ENCODE peak calls at places on chromosome 4, in five cellular contexts. G, J, T, M and F are unnamed samples.

GRCh38 chr4:151700566-151701316 is 60.1 kb downstream of the GATB start:
- DNase-seq in G (no peak), J (no peak), T (no peak), M (no peak), F (no peak)

GRCh38 chr4:123616970-123617392 is 220.4 kb downstream of the SPRY1 start:
- DNase-seq in G (peak; percentile 41), J (peak; percentile 86), T (peak; percentile 43), M (peak; percentile 49), F (no peak)

GRCh38 chr4:101218346-101218745 is 129.0 kb downstream of the PPP3CA start:
- DNase-seq in G (no peak), J (no peak), T (no peak), M (no peak), F (no peak)

GRCh38 chr4:27178066-27178465 is 317.4 kb downstream of the STIM2 start:
- DNase-seq in G (no peak), J (no peak), T (no peak), M (no peak), F (peak; percentile 2)

GRCh38 chr4:117417856-117418255 is 332.5 kb upstream of the TRAM1L1 start:
- DNase-seq in G (no peak), J (no peak), T (no peak), M (no peak), F (no peak)

GRCh38 chr4:138275946-138276621 is 33.9 kb upstream of the SLC7A11 start:
- DNase-seq in G (no peak), J (peak; percentile 85), T (no peak), M (no peak), F (no peak)

GRCh38 chr4:54433686-54434085 is 204.6 kb downstream of the PDGFRA start:
- DNase-seq in G (no peak), J (peak; percentile 58), T (no peak), M (no peak), F (no peak)

GRCh38 chr4:48944659-48945290 is 38.2 kb upstream of the OCIAD2 start:
- DNase-seq in G (no peak), J (no peak), T (peak; percentile 65), M (peak; percentile 8), F (peak; percentile 66)

GRCh38 chr4:169854090-169854489 is 96.3 kb upstream of the HPF1 start:
- DNase-seq in G (no peak), J (no peak), T (no peak), M (no peak), F (no peak)

GRCh38 chr4:48546336-48546735 is 56.3 kb downstream of the ZAR1 start:
- DNase-seq in G (no peak), J (peak; percentile 65), T (no peak), M (peak; percentile 21), F (no peak)

GRCh38 chr4:74084984-74085383 is 14.0 kb downstream of the CXCL2 start:
- DNase-seq in G (no peak), J (no peak), T (no peak), M (no peak), F (no peak)

GRCh38 chr4:128715616-128716015 is 93.9 kb upstream of the JADE1 start:
- DNase-seq in G (no peak), J (peak; percentile 47), T (no peak), M (no peak), F (no peak)

GRCh38 chr4:2713337-2713736 is 42.8 kb downstream of the TNIP2 start:
- DNase-seq in G (no peak), J (no peak), T (no peak), M (no peak), F (no peak)

GRCh38 chr4:61517144-61517543 is 317.0 kb downstream of the ADGRL3 start:
- DNase-seq in G (no peak), J (no peak), T (peak; percentile 31), M (no peak), F (peak; percentile 66)

GRCh38 chr4:186486172-186486571 is 69.2 kb downstream of the MTNR1A start:
- DNase-seq in G (no peak), J (peak; percentile 20), T (no peak), M (no peak), F (no peak)

GRCh38 chr4:52317981-52318380 is 266.9 kb downstream of the SPATA18 start:
- DNase-seq in G (no peak), J (no peak), T (no peak), M (no peak), F (no peak)

GRCh38 chr4:88106205-88106604 is 52.2 kb downstream of the ABCG2 start:
- DNase-seq in G (no peak), J (no peak), T (no peak), M (no peak), F (no peak)

GRCh38 chr4:102537280-102537679 is 36.1 kb downstream of the NFKB1 start:
- DNase-seq in G (no peak), J (no peak), T (no peak), M (no peak), F (no peak)

GRCh38 chr4:127609484-127609883 is 23.3 kb upstream of the INTU start:
- DNase-seq in G (no peak), J (no peak), T (no peak), M (no peak), F (no peak)

GRCh38 chr4:165191253-165191652 is 16.1 kb upstream of the KLHL2 start:
- DNase-seq in G (no peak), J (no peak), T (no peak), M (no peak), F (no peak)

GRCh38 chr4:69830529-69831269 is 29.2 kb downstream of the SULT1E1 start:
- DNase-seq in G (peak; percentile 58), J (peak; percentile 63), T (peak; percentile 71), M (peak; percentile 4), F (peak; percentile 80)

GRCh38 chr4:163448541-163449203 is 24.9 kb downstream of the TKTL2 start:
- DNase-seq in G (no peak), J (peak; percentile 53), T (no peak), M (no peak), F (no peak)

GRCh38 chr4:41323706-41324105 is 67.0 kb downstream of the UCHL1 start:
- DNase-seq in G (no peak), J (peak; percentile 31), T (no peak), M (no peak), F (no peak)

GRCh38 chr4:53809816-53810215 is 218.5 kb upstream of the LNX1 start:
- DNase-seq in G (no peak), J (no peak), T (no peak), M (no peak), F (no peak)

GRCh38 chr4:185932491-185932890 is 120.5 kb upstream of the SORBS2 start:
- DNase-seq in G (no peak), J (peak; percentile 67), T (no peak), M (no peak), F (no peak)

GRCh38 chr4:169663894-169664293 is 43.5 kb downstream of the CLCN3 start:
- DNase-seq in G (no peak), J (peak; percentile 58), T (no peak), M (no peak), F (no peak)

GRCh38 chr4:76200771-76201224 is 12.8 kb downstream of the SCARB2 start:
- DNase-seq in G (peak; percentile 77), J (no peak), T (peak; percentile 81), M (no peak), F (peak; percentile 79)

GRCh38 chr4:190016369-190017289 is 10.4 kb downstream of the FRG2 start:
- DNase-seq in G (no peak), J (no peak), T (no peak), M (no peak), F (no peak)

GRCh38 chr4:174859904-174860303 is 30.9 kb upstream of the GLRA3 start:
- DNase-seq in G (no peak), J (no peak), T (no peak), M (no peak), F (no peak)

GRCh38 chr4:128974203-128974602 is 119.1 kb downstream of the SCLT1 start:
- DNase-seq in G (no peak), J (peak; percentile 6), T (no peak), M (no peak), F (no peak)

GRCh38 chr4:7906171-7906581 is 33.5 kb downstream of the AFAP1 start:
- DNase-seq in G (no peak), J (peak; percentile 47), T (no peak), M (no peak), F (no peak)

GRCh38 chr4:7904942-7905341 is 34.7 kb downstream of the AFAP1 start:
- DNase-seq in G (no peak), J (peak; percentile 97), T (no peak), M (no peak), F (no peak)

GRCh38 chr4:7907142-7907541 is 32.5 kb downstream of the AFAP1 start:
- DNase-seq in G (no peak), J (no peak), T (no peak), M (no peak), F (no peak)

GRCh38 chr4:7904108-7904516 is 35.5 kb downstream of the AFAP1 start:
- DNase-seq in G (no peak), J (peak; percentile 88), T (no peak), M (no peak), F (no peak)

DNA sequence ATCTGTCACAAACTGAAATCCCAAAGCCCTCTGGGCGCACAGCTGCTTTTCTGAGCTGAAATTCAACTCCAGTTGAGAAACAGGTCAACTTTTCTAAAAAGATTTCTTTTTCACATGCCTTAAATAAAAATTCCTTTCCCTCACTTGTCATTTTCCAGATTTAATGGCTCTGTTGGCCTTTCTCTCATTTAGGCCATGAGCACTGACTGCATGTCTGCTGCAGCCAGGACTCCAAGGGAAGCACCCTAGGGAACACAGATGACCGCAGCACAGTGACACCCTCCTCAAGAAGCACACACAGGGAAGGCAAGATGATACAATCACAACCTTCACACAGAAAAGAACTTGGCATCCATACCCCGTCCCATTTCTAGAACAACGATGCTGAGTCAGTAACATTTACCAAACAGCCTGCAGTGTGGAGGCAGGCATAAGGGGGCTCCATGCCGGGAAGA is 34.2 kb downstream of the AFAP1 start:
- DNase-seq in G (no peak), J (peak; percentile 52), T (no peak), M (no peak), F (no peak)
- H3K4me1 ChIP-seq in G (peaks cover 15% of the 10 kb centered on the region), J (peaks cover 64% of the 10 kb centered on the region), T (peaks cover 3% of the 10 kb centered on the region), M (no peaks in the 10 kb centered on the region), F (peaks cover 3% of the 10 kb centered on the region)

GRCh38 chr4:82785248-82786003 is 13.2 kb downstream of the SCD5 start:
- DNase-seq in G (no peak), J (peak; percentile 93), T (no peak), M (no peak), F (no peak)
- H3K4me3 ChIP-seq in G (no peak overlapping the region), J (no peak overlapping the region), T (no peak overlapping the region), M (no peak overlapping the region), F (no peak overlapping the region)

DNA sequence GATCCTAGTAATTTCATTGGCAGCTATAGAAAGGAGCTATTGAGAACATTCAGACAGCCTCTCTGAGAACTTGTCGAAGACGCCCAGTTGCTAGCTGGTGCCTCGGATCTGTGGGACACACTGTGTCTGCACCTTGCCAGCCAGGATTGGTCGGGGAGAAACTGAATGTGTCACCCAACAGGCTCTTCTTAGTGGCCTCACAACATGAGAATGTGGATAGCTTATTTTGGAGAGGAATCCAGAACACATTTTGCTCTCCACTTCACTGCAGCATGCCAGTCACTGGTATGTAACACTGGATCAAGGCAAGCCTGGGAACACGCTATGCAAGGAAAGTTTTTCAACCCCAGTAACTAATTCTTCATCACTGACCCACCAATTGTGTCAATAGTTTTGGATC is 89.5 kb upstream of the TRPC3 start:
- DNase-seq in G (no peak), J (no peak), T (no peak), M (no peak), F (no peak)
- H3K4me1 ChIP-seq in G (no peaks in the 10 kb centered on the region), J (peaks cover 1% of the 10 kb centered on the region), T (no peaks in the 10 kb centered on the region), M (no peaks in the 10 kb centered on the region), F (no peaks in the 10 kb centered on the region)

GRCh38 chr4:143581331-143581961 is 67.9 kb downstream of the SMARCA5 start:
- DNase-seq in G (no peak), J (no peak), T (no peak), M (no peak), F (no peak)

GRCh38 chr4:143586080-143586479 is 72.6 kb downstream of the SMARCA5 start:
- DNase-seq in G (no peak), J (peak; percentile 38), T (no peak), M (no peak), F (no peak)

GRCh38 chr4:143587703-143588102 is 74.2 kb downstream of the SMARCA5 start:
- DNase-seq in G (no peak), J (peak; percentile 31), T (no peak), M (no peak), F (no peak)

GRCh38 chr4:143585548-143585947 is 72.0 kb downstream of the SMARCA5 start:
- DNase-seq in G (no peak), J (no peak), T (no peak), M (no peak), F (no peak)
- H3K4me3 ChIP-seq in G (no peak overlapping the region), J (no peak overlapping the region), T (no peak overlapping the region), M (no peak overlapping the region), F (no peak overlapping the region)